ENCODE peak calls at places on chromosome 1, in five cellular contexts. One of them, this sample, is unnamed.

GRCh38 chr1:15799004-15799867 is 8.2 kb downstream of the UQCRHL start:
- DNase-seq in astrocyte of the spinal cord: peak; percentile 95
- DNase-seq in A549: peak; percentile 95
- DNase-seq in lower leg skin: peak; percentile 76
- DNase-seq in dorsolateral prefrontal cortex: no peak
- DNase-seq in this sample: peak; percentile 98

GRCh38 chr1:200129480-200129879 is 102.0 kb downstream of the NR5A2 start:
- DNase-seq in astrocyte of the spinal cord: no peak
- DNase-seq in A549: no peak
- DNase-seq in lower leg skin: no peak
- DNase-seq in dorsolateral prefrontal cortex: no peak
- DNase-seq in this sample: no peak

GRCh38 chr1:35707253-35708178 is 11.2 kb downstream of the C1orf216 start:
- DNase-seq in astrocyte of the spinal cord: no peak
- DNase-seq in A549: no peak
- DNase-seq in lower leg skin: no peak
- DNase-seq in dorsolateral prefrontal cortex: peak; percentile 68
- DNase-seq in this sample: no peak

GRCh38 chr1:11078631-11079030 is 18.8 kb upstream of the SRM start:
- DNase-seq in astrocyte of the spinal cord: no peak
- DNase-seq in A549: no peak
- DNase-seq in lower leg skin: no peak
- DNase-seq in dorsolateral prefrontal cortex: no peak
- DNase-seq in this sample: no peak

GRCh38 chr1:24803987-24804530 is 58.8 kb downstream of the CLIC4 start:
- DNase-seq in astrocyte of the spinal cord: no peak
- DNase-seq in A549: no peak
- DNase-seq in lower leg skin: no peak
- DNase-seq in dorsolateral prefrontal cortex: no peak
- DNase-seq in this sample: peak; percentile 31

GRCh38 chr1:110508038-110508437 is 10.9 kb downstream of the KCNA10 start:
- DNase-seq in astrocyte of the spinal cord: no peak
- DNase-seq in A549: no peak
- DNase-seq in lower leg skin: peak; percentile 35
- DNase-seq in dorsolateral prefrontal cortex: no peak
- DNase-seq in this sample: peak; percentile 29

GRCh38 chr1:227549892-227550291 is 13.5 kb upstream of the ZNF678 start:
- DNase-seq in astrocyte of the spinal cord: no peak
- DNase-seq in A549: no peak
- DNase-seq in lower leg skin: no peak
- DNase-seq in dorsolateral prefrontal cortex: no peak
- DNase-seq in this sample: no peak

GRCh38 chr1:245074898-245075297 is 79.9 kb upstream of the KIF26B start:
- DNase-seq in astrocyte of the spinal cord: no peak
- DNase-seq in A549: no peak
- DNase-seq in lower leg skin: no peak
- DNase-seq in dorsolateral prefrontal cortex: no peak
- DNase-seq in this sample: no peak

GRCh38 chr1:161216945-161217712 is 2.0 kb downstream of the FCER1G start:
- DNase-seq in astrocyte of the spinal cord: peak; percentile 60
- DNase-seq in A549: no peak
- DNase-seq in lower leg skin: peak; percentile 53
- DNase-seq in dorsolateral prefrontal cortex: no peak
- DNase-seq in this sample: no peak

GRCh38 chr1:40221977-40222772 is 25.6 kb upstream of the TMCO2 start:
- DNase-seq in astrocyte of the spinal cord: no peak
- DNase-seq in A549: no peak
- DNase-seq in lower leg skin: no peak
- DNase-seq in dorsolateral prefrontal cortex: no peak
- DNase-seq in this sample: no peak

GRCh38 chr1:224632921-224633321 is 16.8 kb downstream of the CNIH3 start:
- DNase-seq in astrocyte of the spinal cord: peak; percentile 64
- DNase-seq in A549: no peak
- DNase-seq in lower leg skin: no peak
- DNase-seq in dorsolateral prefrontal cortex: no peak
- DNase-seq in this sample: no peak

GRCh38 chr1:9957726-9958125 is 14.5 kb downstream of the NMNAT1 start:
- DNase-seq in astrocyte of the spinal cord: no peak
- DNase-seq in A549: no peak
- DNase-seq in lower leg skin: no peak
- DNase-seq in dorsolateral prefrontal cortex: no peak
- DNase-seq in this sample: no peak

GRCh38 chr1:9960705-9961562 is 17.7 kb downstream of the NMNAT1 start:
- DNase-seq in astrocyte of the spinal cord: no peak
- DNase-seq in A549: no peak
- DNase-seq in lower leg skin: no peak
- DNase-seq in dorsolateral prefrontal cortex: no peak
- DNase-seq in this sample: no peak

DNA sequence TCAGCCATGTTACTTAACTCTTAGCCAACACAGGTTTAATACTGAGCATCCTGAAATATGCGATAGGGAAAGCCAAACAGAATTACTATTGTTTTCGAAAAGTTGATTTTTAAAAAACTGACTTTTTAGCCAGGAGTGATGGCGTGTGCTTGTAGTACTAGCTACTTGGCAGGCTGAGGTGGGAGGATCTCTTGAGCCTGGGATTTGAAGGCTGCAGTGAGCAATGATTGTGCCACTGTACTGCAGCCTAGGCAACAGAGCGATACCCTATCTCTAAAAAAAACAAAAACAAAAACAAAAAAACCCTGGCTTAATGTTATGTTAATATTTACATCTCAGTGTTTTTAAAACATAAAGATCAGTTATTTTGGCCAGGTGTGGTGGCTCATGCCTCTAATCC is 16.7 kb downstream of the NMNAT1 start:
- DNase-seq in astrocyte of the spinal cord: no peak
- DNase-seq in A549: no peak
- DNase-seq in lower leg skin: no peak
- DNase-seq in dorsolateral prefrontal cortex: no peak
- DNase-seq in this sample: no peak
- H3K4me3 ChIP-seq in astrocyte of the spinal cord: no peak overlapping the region
- H3K4me3 ChIP-seq in A549: no peak overlapping the region
- H3K4me3 ChIP-seq in lower leg skin: no peak overlapping the region
- H3K4me3 ChIP-seq in dorsolateral prefrontal cortex: no peak overlapping the region
- H3K4me3 ChIP-seq in this sample: no peak overlapping the region

GRCh38 chr1:33854091-33854490 is 9.8 kb upstream of the HMGB4 start:
- DNase-seq in astrocyte of the spinal cord: no peak
- DNase-seq in A549: no peak
- DNase-seq in lower leg skin: no peak
- DNase-seq in dorsolateral prefrontal cortex: no peak
- DNase-seq in this sample: no peak

GRCh38 chr1:33848205-33848604 is 15.7 kb upstream of the HMGB4 start:
- DNase-seq in astrocyte of the spinal cord: no peak
- DNase-seq in A549: no peak
- DNase-seq in lower leg skin: no peak
- DNase-seq in dorsolateral prefrontal cortex: no peak
- DNase-seq in this sample: no peak

GRCh38 chr1:33849206-33849605 is 14.7 kb upstream of the HMGB4 start:
- DNase-seq in astrocyte of the spinal cord: no peak
- DNase-seq in A549: no peak
- DNase-seq in lower leg skin: no peak
- DNase-seq in dorsolateral prefrontal cortex: no peak
- DNase-seq in this sample: no peak

GRCh38 chr1:33846861-33847260 is 17.0 kb upstream of the HMGB4 start:
- DNase-seq in astrocyte of the spinal cord: no peak
- DNase-seq in A549: no peak
- DNase-seq in lower leg skin: no peak
- DNase-seq in dorsolateral prefrontal cortex: no peak
- DNase-seq in this sample: no peak

DNA sequence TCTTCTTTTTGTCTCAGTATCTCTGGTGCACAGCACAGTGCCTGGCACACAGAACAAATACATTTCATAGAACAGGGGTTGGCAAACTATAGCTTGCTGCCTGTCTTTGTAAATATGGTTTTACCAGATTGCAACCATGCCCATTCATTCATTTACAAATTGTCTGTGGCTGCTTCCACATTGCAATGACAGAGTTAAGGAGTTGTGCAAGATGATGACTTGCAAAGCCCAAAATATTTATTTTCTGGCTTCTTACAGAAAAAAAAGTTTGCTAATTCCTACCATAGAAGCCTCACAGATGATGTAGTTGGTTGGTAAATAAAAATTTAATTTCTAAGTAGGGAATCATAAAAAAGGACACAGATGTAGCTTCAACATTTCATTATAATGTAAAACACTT is 11.2 kb upstream of the HMGB4 start:
- DNase-seq in astrocyte of the spinal cord: no peak
- DNase-seq in A549: no peak
- DNase-seq in lower leg skin: no peak
- DNase-seq in dorsolateral prefrontal cortex: no peak
- DNase-seq in this sample: no peak
- TF ChIP-seq CTCF in astrocyte of the spinal cord: no peak
- TF ChIP-seq CTCF in A549: no peak
- TF ChIP-seq CTCF in lower leg skin: no peak
- TF ChIP-seq CTCF in dorsolateral prefrontal cortex: no peak
- TF ChIP-seq CTCF in this sample: no peak

DNA sequence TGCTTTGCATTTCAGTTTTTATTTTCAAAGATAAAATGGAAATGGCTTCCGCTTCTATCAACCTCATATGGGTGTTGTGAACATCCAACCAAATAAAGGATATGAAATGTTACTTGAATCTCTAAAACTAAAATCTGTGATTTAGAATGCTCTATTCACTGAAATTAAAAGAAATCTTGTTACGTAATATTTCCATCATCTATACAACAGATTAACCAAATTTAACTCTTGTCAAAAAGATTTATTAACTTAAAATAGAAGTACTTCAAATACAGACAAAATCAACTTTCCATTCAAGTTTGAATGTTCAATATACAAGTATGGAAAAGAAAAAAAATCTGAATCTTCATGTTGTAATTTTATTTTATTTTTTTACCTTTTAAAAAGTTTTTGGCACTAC is 18.7 kb downstream of the PRPF38A start:
- DNase-seq in astrocyte of the spinal cord: no peak
- DNase-seq in A549: no peak
- DNase-seq in lower leg skin: no peak
- DNase-seq in dorsolateral prefrontal cortex: no peak
- DNase-seq in this sample: no peak
- H3K4me3 ChIP-seq in astrocyte of the spinal cord: no peak overlapping the region
- H3K4me3 ChIP-seq in A549: no peak overlapping the region
- H3K4me3 ChIP-seq in lower leg skin: no peak overlapping the region
- H3K4me3 ChIP-seq in dorsolateral prefrontal cortex: no peak overlapping the region
- H3K4me3 ChIP-seq in this sample: no peak overlapping the region

GRCh38 chr1:55812281-55812680 is 597.1 kb upstream of the USP24 start:
- DNase-seq in astrocyte of the spinal cord: no peak
- DNase-seq in A549: no peak
- DNase-seq in lower leg skin: no peak
- DNase-seq in dorsolateral prefrontal cortex: no peak
- DNase-seq in this sample: no peak
- TF ChIP-seq CTCF in astrocyte of the spinal cord: no peak
- TF ChIP-seq CTCF in A549: no peak
- TF ChIP-seq CTCF in lower leg skin: no peak
- TF ChIP-seq CTCF in dorsolateral prefrontal cortex: no peak
- TF ChIP-seq CTCF in this sample: no peak

GRCh38 chr1:211535338-211535737 is 43.4 kb upstream of the RD3 start:
- DNase-seq in astrocyte of the spinal cord: no peak
- DNase-seq in A549: no peak
- DNase-seq in lower leg skin: no peak
- DNase-seq in dorsolateral prefrontal cortex: no peak
- DNase-seq in this sample: no peak
- H3K4me3 ChIP-seq in astrocyte of the spinal cord: no peak overlapping the region
- H3K4me3 ChIP-seq in A549: no peak overlapping the region
- H3K4me3 ChIP-seq in lower leg skin: no peak overlapping the region
- H3K4me3 ChIP-seq in dorsolateral prefrontal cortex: no peak overlapping the region
- H3K4me3 ChIP-seq in this sample: no peak overlapping the region

DNA sequence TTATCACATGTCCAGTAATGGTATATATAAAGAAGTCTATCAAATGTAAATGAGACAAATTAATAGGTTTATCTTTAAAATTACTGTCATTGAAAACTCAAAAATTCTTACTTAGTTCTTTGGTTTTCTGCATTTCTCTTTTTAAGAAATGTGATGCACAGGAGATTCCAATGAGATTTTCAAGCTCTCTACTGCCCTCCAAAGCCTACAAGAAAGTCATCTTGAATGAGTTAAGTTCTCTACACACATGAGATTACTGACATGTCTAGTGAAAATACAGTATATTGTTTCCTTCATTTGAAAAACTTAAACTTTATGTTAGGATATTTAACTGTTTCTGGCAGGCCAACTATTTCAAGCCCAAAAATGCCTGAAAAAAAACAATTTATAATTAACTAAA is 68.8 kb downstream of the ITGB3BP start:
- DNase-seq in astrocyte of the spinal cord: peak; percentile 23
- DNase-seq in A549: peak; percentile 11
- DNase-seq in lower leg skin: no peak
- DNase-seq in dorsolateral prefrontal cortex: no peak
- DNase-seq in this sample: peak; percentile 23
- TF ChIP-seq CTCF in astrocyte of the spinal cord: peak; percentile 37
- TF ChIP-seq CTCF in A549: peak; percentile 17
- TF ChIP-seq CTCF in lower leg skin: no peak
- TF ChIP-seq CTCF in dorsolateral prefrontal cortex: no peak
- TF ChIP-seq CTCF in this sample: peak; percentile 25

GRCh38 chr1:63782982-63783381 is 9.2 kb downstream of the ROR1 start:
- DNase-seq in astrocyte of the spinal cord: no peak
- DNase-seq in A549: no peak
- DNase-seq in lower leg skin: no peak
- DNase-seq in dorsolateral prefrontal cortex: no peak
- DNase-seq in this sample: no peak

GRCh38 chr1:63780541-63780940 is 6.7 kb downstream of the ROR1 start:
- DNase-seq in astrocyte of the spinal cord: no peak
- DNase-seq in A549: no peak
- DNase-seq in lower leg skin: no peak
- DNase-seq in dorsolateral prefrontal cortex: no peak
- DNase-seq in this sample: no peak

GRCh38 chr1:63784083-63784482 is 10.3 kb downstream of the ROR1 start:
- DNase-seq in astrocyte of the spinal cord: no peak
- DNase-seq in A549: no peak
- DNase-seq in lower leg skin: no peak
- DNase-seq in dorsolateral prefrontal cortex: no peak
- DNase-seq in this sample: no peak

GRCh38 chr1:63787875-63788274 is 14.1 kb downstream of the ROR1 start:
- DNase-seq in astrocyte of the spinal cord: no peak
- DNase-seq in A549: no peak
- DNase-seq in lower leg skin: no peak
- DNase-seq in dorsolateral prefrontal cortex: no peak
- DNase-seq in this sample: no peak

DNA sequence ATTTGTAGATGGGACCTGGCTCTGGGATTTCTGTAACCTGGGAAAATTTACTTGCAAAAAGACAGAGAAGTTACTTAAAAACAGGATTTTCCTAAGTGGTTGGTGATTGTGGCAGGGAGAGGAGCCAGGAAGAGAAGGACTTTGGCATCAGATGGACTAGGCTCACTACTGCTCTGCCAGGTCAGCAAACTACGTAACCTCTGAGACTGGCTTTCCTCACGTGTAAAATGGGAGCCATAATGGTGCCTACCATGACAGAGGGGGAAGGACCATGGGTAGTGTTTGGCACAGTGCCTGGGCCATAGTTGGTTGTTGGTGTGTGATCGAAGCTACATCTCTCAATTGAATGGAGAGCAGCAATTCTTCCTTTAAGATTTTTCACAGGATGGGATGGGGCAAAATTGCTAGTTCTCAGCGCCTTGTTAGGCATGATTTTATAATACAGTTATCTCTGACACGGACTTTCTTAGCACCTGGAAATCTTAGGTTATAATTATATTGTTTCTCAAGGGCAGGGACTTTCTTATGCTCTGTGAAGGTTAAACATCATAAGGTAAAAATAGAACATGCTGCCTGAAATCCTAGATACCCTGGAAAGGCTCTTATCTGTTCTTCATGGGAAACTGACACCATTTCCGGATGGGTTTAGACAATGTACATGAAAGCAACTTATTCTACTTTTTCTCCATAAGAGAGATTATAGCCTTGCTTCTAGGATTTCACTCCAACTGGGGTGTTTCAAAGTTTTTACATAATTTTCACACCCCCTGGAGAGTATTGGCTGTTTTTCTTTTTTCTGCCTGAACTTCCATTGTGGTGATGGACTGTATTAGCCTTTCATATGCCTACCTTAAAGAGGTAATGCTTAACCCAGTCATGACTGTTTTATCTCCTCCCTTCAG is 10.9 kb downstream of the ROR1 start:
- DNase-seq in astrocyte of the spinal cord: no peak
- DNase-seq in A549: no peak
- DNase-seq in lower leg skin: no peak
- DNase-seq in dorsolateral prefrontal cortex: no peak
- DNase-seq in this sample: no peak
- H3K4me3 ChIP-seq in astrocyte of the spinal cord: no peak overlapping the region
- H3K4me3 ChIP-seq in A549: no peak overlapping the region
- H3K4me3 ChIP-seq in lower leg skin: no peak overlapping the region
- H3K4me3 ChIP-seq in dorsolateral prefrontal cortex: no peak overlapping the region
- H3K4me3 ChIP-seq in this sample: no peak overlapping the region

This sample was measured in epithelial cell of esophagus.